ENCODE peak calls at places on chromosomes 1 and 21, in five cellular contexts. I, W, D, R and F are unnamed samples.

GRCh38 chr1:148264374-148265276 is 112.5 kb upstream of the NBPF11 start:
- DNase-seq in I (peak; percentile 92), W (no peak), D (peak; percentile 71), R (peak; percentile 72), F (peak; percentile 83)

GRCh38 chr1:57578099-57578498 is 154.2 kb upstream of the DAB1 start:
- DNase-seq in I (no peak), W (no peak), D (no peak), R (no peak), F (no peak)

GRCh38 chr1:62285984-62286481 is 33.2 kb downstream of the KANK4 start:
- DNase-seq in I (no peak), W (no peak), D (no peak), R (no peak), F (peak; percentile 46)

GRCh38 chr1:154353460-154353904 is 28.2 kb downstream of the ATP8B2 start:
- DNase-seq in I (no peak), W (no peak), D (peak; percentile 54), R (peak; percentile 46), F (no peak)

GRCh38 chr1:187627516-187627915 is 798.8 kb downstream of the PLA2G4A start:
- DNase-seq in I (no peak), W (no peak), D (no peak), R (no peak), F (no peak)

GRCh38 chr1:10694274-10694632 is 102.2 kb downstream of the CASZ1 start:
- DNase-seq in I (peak; percentile 72), W (no peak), D (no peak), R (no peak), F (no peak)

GRCh38 chr1:1326075-1326605 is 1.5 kb downstream of the CPTP start:
- DNase-seq in I (no peak), W (no peak), D (no peak), R (no peak), F (no peak)

GRCh38 chr1:225480825-225481434 is 53.1 kb upstream of the LBR start:
- DNase-seq in I (peak; percentile 76), W (peak; percentile 68), D (no peak), R (peak; percentile 80), F (peak; percentile 90)

GRCh38 chr1:169511339-169512028 is 25.7 kb upstream of the SLC19A2 start:
- DNase-seq in I (no peak), W (no peak), D (peak; percentile 89), R (no peak), F (no peak)

GRCh38 chr1:21258331-21259134 is 31.7 kb downstream of the ECE1 start:
- DNase-seq in I (no peak), W (no peak), D (no peak), R (no peak), F (no peak)

GRCh38 chr21:25881524-25882376 is 147.0 kb downstream of the GABPA start:
- DNase-seq in I (peak; percentile 34), W (peak; percentile 64), D (peak; percentile 61), R (peak; percentile 63), F (peak; percentile 66)

GRCh38 chr1:204684206-204684536 is 1.4 kb downstream of the LRRN2 start:
- DNase-seq in I (no peak), W (no peak), D (no peak), R (no peak), F (no peak)

GRCh38 chr1:231162300-231162969 is 577 bp downstream of the TRIM67 start:
- DNase-seq in I (peak; percentile 52), W (peak; percentile 78), D (peak; percentile 26), R (peak; percentile 81), F (peak; percentile 69)

GRCh38 chr1:69987881-69988280 is 217.5 kb downstream of the LRRC40 start:
- DNase-seq in I (no peak), W (no peak), D (no peak), R (no peak), F (no peak)

GRCh38 chr1:58763214-58763613 is 20.6 kb downstream of the JUN start:
- DNase-seq in I (no peak), W (no peak), D (peak; percentile 87), R (no peak), F (no peak)

GRCh38 chr1:202802998-202803932 is 5.0 kb downstream of the KDM5B start:
- DNase-seq in I (no peak), W (no peak), D (peak; percentile 57), R (peak; percentile 53), F (no peak)

GRCh38 chr1:36251794-36252481 is 27.7 kb downstream of the THRAP3 start:
- DNase-seq in I (no peak), W (no peak), D (peak; percentile 49), R (no peak), F (no peak)

GRCh38 chr1:91162613-91163012 is 140.8 kb upstream of the ZNF644 start:
- DNase-seq in I (no peak), W (no peak), D (no peak), R (no peak), F (no peak)

GRCh38 chr1:162153374-162153773 is 83.9 kb downstream of the NOS1AP start:
- DNase-seq in I (no peak), W (no peak), D (no peak), R (no peak), F (no peak)

GRCh38 chr21:42478504-42478903 is 17.5 kb downstream of the RSPH1 start:
- DNase-seq in I (no peak), W (no peak), D (no peak), R (no peak), F (no peak)

GRCh38 chr1:116487583-116487982 is 83.2 kb downstream of the CD58 start:
- DNase-seq in I (no peak), W (no peak), D (no peak), R (no peak), F (no peak)

GRCh38 chr1:116488052-116488451 is 82.8 kb downstream of the CD58 start:
- DNase-seq in I (no peak), W (no peak), D (no peak), R (no peak), F (no peak)

GRCh38 chr1:116487016-116487415 is 83.8 kb downstream of the CD58 start:
- DNase-seq in I (no peak), W (no peak), D (no peak), R (no peak), F (no peak)

GRCh38 chr1:116490588-116490987 is 80.2 kb downstream of the CD58 start:
- DNase-seq in I (no peak), W (no peak), D (no peak), R (no peak), F (no peak)

GRCh38 chr1:116489231-116489697 is 81.6 kb downstream of the CD58 start:
- DNase-seq in I (no peak), W (no peak), D (peak; percentile 32), R (no peak), F (no peak)
- TF ChIP-seq USF2 in I (no peak), W (no peak), D (peak; percentile 36), R (no peak), F (no peak)

GRCh38 chr1:29381426-29381825 is 145.1 kb downstream of the PTPRU start:
- DNase-seq in I (no peak), W (no peak), D (no peak), R (no peak), F (no peak)

GRCh38 chr1:29383972-29384371 is 147.7 kb downstream of the PTPRU start:
- DNase-seq in I (no peak), W (no peak), D (peak; percentile 16), R (no peak), F (no peak)

GRCh38 chr1:29380532-29380931 is 144.2 kb downstream of the PTPRU start:
- DNase-seq in I (no peak), W (no peak), D (peak; percentile 24), R (no peak), F (no peak)

GRCh38 chr1:29382851-29383588 is 146.7 kb downstream of the PTPRU start:
- DNase-seq in I (no peak), W (no peak), D (no peak), R (no peak), F (no peak)

DNA sequence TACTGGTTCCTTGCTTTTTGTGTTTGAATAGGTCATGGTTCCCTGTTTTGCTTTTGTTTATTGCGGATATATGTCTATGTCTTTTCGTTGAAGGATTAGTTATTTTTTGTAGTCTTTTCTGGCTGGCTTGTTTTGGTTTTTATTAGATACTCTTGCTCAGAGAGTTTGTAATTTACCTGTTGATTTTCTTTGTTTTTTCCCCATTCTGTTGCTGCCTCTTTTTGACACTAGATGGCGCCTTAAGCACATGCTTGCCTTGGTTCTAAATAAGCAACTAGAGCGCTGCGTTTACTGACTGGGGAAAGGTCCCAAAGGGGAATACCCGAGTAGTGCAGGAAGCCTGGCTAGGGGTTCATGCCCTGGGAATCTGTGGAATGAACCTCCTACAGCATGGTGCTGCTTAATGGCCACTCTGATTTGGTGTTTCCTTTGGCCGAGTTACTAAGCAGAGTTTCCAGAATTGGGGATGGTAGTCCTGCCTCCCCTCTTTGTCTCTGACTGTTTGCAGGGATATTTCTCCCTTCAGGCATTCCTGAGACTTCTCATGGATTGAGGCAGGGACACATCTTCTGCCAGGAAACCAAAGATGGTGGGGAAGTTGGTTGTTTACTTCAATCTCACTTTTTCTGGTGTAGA is 143.2 kb downstream of the PTPRU start:
- DNase-seq in I (no peak), W (peak; percentile 25), D (peak; percentile 38), R (peak; percentile 63), F (peak; percentile 47)
- TF ChIP-seq USF2 in I (no peak), W (no peak), D (no peak), R (no peak), F (no peak)

GRCh38 chr1:40626383-40626770 is 39.1 kb downstream of the RIMS3 start:
- DNase-seq in I (no peak), W (no peak), D (no peak), R (no peak), F (no peak)

GRCh38 chr1:40628903-40629292 is 36.6 kb downstream of the RIMS3 start:
- DNase-seq in I (no peak), W (no peak), D (no peak), R (no peak), F (no peak)

GRCh38 chr1:40625476-40626382 is 39.8 kb downstream of the RIMS3 start:
- DNase-seq in I (no peak), W (no peak), D (peak; percentile 21), R (no peak), F (no peak)

GRCh38 chr1:40630488-40631223 is 34.8 kb downstream of the RIMS3 start:
- DNase-seq in I (peak; percentile 10), W (peak; percentile 72), D (peak; percentile 19), R (peak; percentile 74), F (peak; percentile 81)

DNA sequence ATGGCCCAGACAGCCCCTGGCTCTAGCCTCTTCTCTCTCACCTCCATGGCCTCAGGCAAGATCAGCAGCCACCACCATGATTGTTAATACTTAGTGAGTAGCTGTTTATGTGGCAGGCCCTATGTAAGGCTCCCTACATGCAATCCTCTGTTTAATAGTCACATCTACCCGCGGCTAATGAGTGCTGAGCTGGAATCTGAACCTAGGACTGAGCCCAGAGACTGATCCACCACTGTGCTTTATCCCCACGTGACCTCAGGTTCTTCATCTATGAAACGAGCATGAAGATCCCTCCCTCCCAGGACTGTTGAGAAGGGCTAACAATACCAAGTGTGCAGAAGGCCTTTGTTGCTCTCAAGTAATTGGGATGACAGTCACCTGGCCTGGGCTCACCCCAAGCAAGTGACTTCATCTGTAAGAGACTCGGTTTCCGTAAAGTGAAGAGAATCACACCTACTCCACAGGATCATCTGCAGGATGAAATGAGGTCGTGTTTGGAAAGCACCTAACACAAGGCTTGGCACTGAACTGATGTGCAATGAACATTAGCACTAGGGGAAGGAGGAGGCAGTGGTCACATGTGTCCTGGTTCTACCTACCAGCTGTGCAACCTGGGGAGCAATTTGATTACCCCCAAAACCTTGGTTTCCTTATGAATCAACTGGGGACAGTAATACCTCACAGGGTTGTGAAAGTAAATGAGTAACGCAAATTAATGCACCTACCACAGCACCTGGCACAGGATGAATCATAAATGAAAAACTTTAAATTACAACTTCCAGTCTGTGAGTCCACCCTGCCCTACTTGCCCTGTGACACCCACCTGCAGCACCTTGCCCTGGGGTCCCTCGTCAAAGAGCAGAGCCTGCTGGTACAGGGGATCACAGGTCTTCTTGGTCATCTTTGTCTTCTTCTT is 37.2 kb downstream of the RIMS3 start:
- DNase-seq in I (no peak), W (no peak), D (no peak), R (no peak), F (no peak)
- TF ChIP-seq USF2 in I (no peak), W (no peak), D (no peak), R (peak; percentile 17), F (no peak)

GRCh38 chr1:244655186-244655585 is 2.3 kb downstream of the DESI2 start:
- DNase-seq in I (no peak), W (no peak), D (no peak), R (no peak), F (no peak)
- TF ChIP-seq USF2 in I (no peak), W (no peak), D (no peak), R (no peak), F (no peak)